ENCODE peak calls at places on chromosomes 5 and 9, in eight cellular contexts. J, M, N, W, Z, T, S and L are unnamed samples.

GRCh38 chr5:149141957-149142851 is 911 bp downstream of the ABLIM3 start:
- DNase-seq in J (peak; percentile 70), M (no peak), N (peak; percentile 64), W (no peak), Z (peak; percentile 56), T (no peak), S (no peak), L (peak; percentile 58)

GRCh38 chr9:21455320-21455719 is 15.1 kb downstream of the IFNA1 start:
- DNase-seq in J (no peak), M (peak; percentile 30), N (peak; percentile 65), W (peak; percentile 22), Z (no peak), T (no peak), S (no peak), L (peak; percentile 62)

GRCh38 chr9:75064307-75065025 is 23.5 kb downstream of the NMRK1 start:
- DNase-seq in J (no peak), M (peak; percentile 61), N (peak; percentile 88), W (no peak), Z (no peak), T (no peak), S (no peak), L (peak; percentile 62)

GRCh38 chr5:32138839-32139493 is 35.2 kb downstream of the GOLPH3 start:
- DNase-seq in J (no peak), M (no peak), N (peak; percentile 67), W (no peak), Z (no peak), T (no peak), S (no peak), L (no peak)

GRCh38 chr5:56585973-56586740 is 229.2 kb upstream of the MAP3K1 start:
- DNase-seq in J (peak; percentile 54), M (no peak), N (peak; percentile 28), W (no peak), Z (peak; percentile 59), T (no peak), S (no peak), L (peak; percentile 47)

GRCh38 chr9:37369671-37370070 is 52.8 kb upstream of the GRHPR start:
- DNase-seq in J (no peak), M (no peak), N (no peak), W (peak; percentile 91), Z (no peak), T (no peak), S (no peak), L (no peak)

GRCh38 chr9:79220246-79220645 is 351.5 kb upstream of the TLE4 start:
- DNase-seq in J (no peak), M (no peak), N (no peak), W (no peak), Z (no peak), T (no peak), S (no peak), L (peak; percentile 28)

GRCh38 chr9:14238044-14238443 is 75.9 kb downstream of the NFIB start:
- DNase-seq in J (no peak), M (no peak), N (peak; percentile 39), W (no peak), Z (no peak), T (no peak), S (peak; percentile 75), L (peak; percentile 36)

GRCh38 chr9:33867747-33868429 is 50.9 kb downstream of the UBE2R2 start:
- DNase-seq in J (peak; percentile 74), M (peak; percentile 28), N (peak; percentile 71), W (peak; percentile 37), Z (peak; percentile 76), T (peak; percentile 41), S (no peak), L (peak; percentile 24)

GRCh38 chr9:137275937-137276756 is 1.4 kb upstream of the TOR4A start:
- DNase-seq in J (peak; percentile 49), M (no peak), N (no peak), W (no peak), Z (no peak), T (peak; percentile 59), S (no peak), L (no peak)

GRCh38 chr9:137276757-137277328 is 683 bp upstream of the TOR4A start:
- DNase-seq in J (peak; percentile 89), M (peak; percentile 53), N (peak; percentile 63), W (peak; percentile 53), Z (peak; percentile 85), T (peak; percentile 68), S (no peak), L (peak; percentile 69)

GRCh38 chr9:137277329-137278041 is at the start of gene TOR4A:
- DNase-seq in J (peak; percentile 93), M (peak; percentile 89), N (peak; percentile 95), W (peak; percentile 90), Z (peak; percentile 84), T (peak; percentile 86), S (peak; percentile 98), L (peak; percentile 78)

GRCh38 chr9:137273616-137274320 is 3.8 kb upstream of the TOR4A start:
- DNase-seq in J (no peak), M (no peak), N (no peak), W (peak; percentile 53), Z (no peak), T (no peak), S (peak; percentile 67), L (no peak)

GRCh38 chr9:137275203-137275936 is 2.2 kb upstream of the TOR4A start:
- DNase-seq in J (peak; percentile 49), M (no peak), N (no peak), W (no peak), Z (no peak), T (peak; percentile 50), S (no peak), L (no peak)
- H3K4me3 ChIP-seq in J (no peak overlapping the region), M (no peak overlapping the region), N (no peak overlapping the region), W (no peak overlapping the region), Z (no peak overlapping the region), T (no peak overlapping the region), S (no peak overlapping the region), L (no peak overlapping the region)

GRCh38 chr5:16913840-16914435 is 22.1 kb downstream of the MYO10 start:
- DNase-seq in J (no peak), M (no peak), N (no peak), W (no peak), Z (no peak), T (no peak), S (no peak), L (no peak)

GRCh38 chr5:16912080-16912479 is 24.0 kb downstream of the MYO10 start:
- DNase-seq in J (no peak), M (no peak), N (no peak), W (no peak), Z (no peak), T (no peak), S (no peak), L (no peak)

GRCh38 chr5:16916262-16916878 is 19.7 kb downstream of the MYO10 start:
- DNase-seq in J (no peak), M (peak; percentile 96), N (peak; percentile 95), W (no peak), Z (no peak), T (no peak), S (no peak), L (peak; percentile 92)

GRCh38 chr5:16914584-16914983 is 21.5 kb downstream of the MYO10 start:
- DNase-seq in J (no peak), M (no peak), N (no peak), W (no peak), Z (no peak), T (no peak), S (no peak), L (no peak)

DNA sequence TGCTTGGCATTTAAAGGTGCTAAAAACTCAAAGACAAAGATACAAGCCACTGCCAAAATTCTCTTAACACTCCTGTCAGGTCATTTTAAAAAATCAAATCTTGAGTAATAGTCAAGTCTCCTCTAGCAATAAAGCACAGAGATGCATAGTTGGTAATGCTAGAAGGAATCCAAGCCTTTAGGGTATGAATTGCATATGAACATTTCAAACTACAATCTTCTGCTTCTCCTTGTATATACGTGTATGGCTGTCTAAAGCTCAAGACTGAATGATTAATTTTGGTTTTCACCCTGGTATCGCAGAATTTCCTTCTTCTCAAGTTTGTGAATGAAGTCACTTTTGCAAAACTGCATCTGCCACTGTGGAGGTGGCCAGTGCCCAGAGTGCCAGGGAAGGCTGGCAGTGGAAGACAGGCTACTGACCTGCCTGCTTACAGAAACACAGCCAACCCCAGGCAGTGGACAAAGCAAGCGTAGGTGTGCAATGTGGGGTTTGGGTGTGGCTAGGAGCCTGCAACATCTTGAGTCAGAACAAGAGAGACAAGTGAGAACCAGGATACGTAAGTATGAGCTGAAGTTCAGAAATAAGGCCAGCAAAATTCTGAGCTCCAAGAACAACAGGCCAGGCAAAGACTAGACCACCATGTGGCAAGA is 22.8 kb downstream of the MYO10 start:
- DNase-seq in J (no peak), M (no peak), N (no peak), W (no peak), Z (no peak), T (no peak), S (peak; percentile 92), L (no peak)
- H3K4me3 ChIP-seq in J (no peak overlapping the region), M (no peak overlapping the region), N (no peak overlapping the region), W (no peak overlapping the region), Z (no peak overlapping the region), T (no peak overlapping the region), S (no peak overlapping the region), L (no peak overlapping the region)

DNA sequence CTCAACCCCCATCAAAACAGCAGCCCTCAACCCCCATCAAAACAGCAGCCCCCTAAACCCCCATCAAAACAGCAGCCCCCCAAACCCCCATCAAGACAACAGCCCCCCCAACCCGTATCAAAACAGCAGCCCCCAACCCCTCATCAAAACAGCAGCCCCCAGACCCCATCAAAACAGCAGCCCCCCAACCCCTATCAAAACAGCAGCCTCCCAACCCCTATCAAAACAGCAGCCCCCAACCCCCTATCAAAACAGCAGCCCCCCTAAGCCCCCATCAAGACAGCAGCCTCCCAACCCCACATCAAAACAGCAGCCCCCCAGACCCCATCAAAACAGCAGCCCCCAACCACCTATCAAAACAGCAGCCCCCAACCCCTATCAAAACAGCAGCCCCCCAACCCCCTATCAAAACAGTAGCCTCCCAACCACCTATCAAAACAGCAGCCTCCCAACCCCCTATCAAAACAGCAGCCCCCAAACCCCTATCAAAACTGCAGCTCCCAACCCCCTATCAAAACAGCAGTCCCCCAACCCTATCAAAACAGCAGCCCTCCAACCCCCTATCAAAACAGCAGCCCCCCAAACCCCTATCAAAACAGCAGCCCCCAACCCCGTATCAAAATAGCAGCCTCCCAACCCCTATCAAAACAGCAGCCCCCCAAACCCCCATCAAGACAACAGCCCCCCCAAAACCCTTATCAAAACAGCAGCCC is 1.2 kb downstream of the TPPP start:
- DNase-seq in J (no peak), M (no peak), N (no peak), W (no peak), Z (peak; percentile 26), T (no peak), S (no peak), L (no peak)
- H3K4me3 ChIP-seq in J (peak overlapping the region; percentile 21), M (no peak overlapping the region), N (no peak overlapping the region), W (no peak overlapping the region), Z (peak overlapping the region; percentile 71), T (no peak overlapping the region), S (no peak overlapping the region), L (no peak overlapping the region)

GRCh38 chr5:87408219-87408618 is 4.5 kb downstream of the CCNH start:
- DNase-seq in J (no peak), M (no peak), N (no peak), W (no peak), Z (no peak), T (no peak), S (no peak), L (no peak)

GRCh38 chr5:87411586-87412416 is 929 bp downstream of the CCNH start:
- DNase-seq in J (peak; percentile 51), M (peak; percentile 56), N (peak; percentile 61), W (peak; percentile 46), Z (peak; percentile 39), T (no peak), S (no peak), L (peak; percentile 62)

GRCh38 chr5:87412417-87413115 is at the start of gene CCNH:
- DNase-seq in J (peak; percentile 99), M (peak; percentile 99), N (peak; percentile 100), W (peak; percentile 99), Z (peak; percentile 98), T (peak; percentile 93), S (peak; percentile 98), L (peak; percentile 99)

GRCh38 chr5:87413116-87413645 is 451 bp upstream of the CCNH start:
- DNase-seq in J (no peak), M (no peak), N (peak; percentile 43), W (no peak), Z (no peak), T (no peak), S (no peak), L (peak; percentile 37)

GRCh38 chr5:87410941-87411340 is 1.8 kb downstream of the CCNH start:
- DNase-seq in J (no peak), M (peak; percentile 75), N (peak; percentile 87), W (no peak), Z (no peak), T (no peak), S (no peak), L (peak; percentile 95)
- H3K4me3 ChIP-seq in J (no peak overlapping the region), M (peak overlapping the region; percentile 84), N (peak overlapping the region; percentile 98), W (peak overlapping the region; percentile 93), Z (peak overlapping the region; percentile 91), T (no peak overlapping the region), S (peak overlapping the region; percentile 52), L (peak overlapping the region; percentile 89)